ENCODE peak calls at places on chromosomes 6 and 20, in eight cellular contexts. S is choroid plexus epithelial cell, P is NCI-H446 treated with DMSO at 0.1 percent for 48 hours, T is HEK293T, X is HAP-1, U is ascending aorta, L is T follicular helper cell, R is cardiac fibroblast. V is an unnamed sample.

GRCh38 chr20:3106658-3107463 is 22.3 kb upstream of the AVP start:
- DNase-seq in R (no peak), X (no peak), S (no peak), P (no peak), L (no peak), T (no peak), U (no peak), V (no peak)

GRCh38 chr20:5996765-5997164 is 46.3 kb downstream of the MCM8 start:
- DNase-seq in R (no peak), L (no peak), S (no peak), P (no peak), X (no peak), U (no peak), T (no peak), V (no peak)

GRCh38 chr6:160039441-160039840 is 70.6 kb downstream of the IGF2R start:
- DNase-seq in U (no peak), S (no peak), T (no peak), R (no peak), P (no peak), L (no peak), X (no peak), V (no peak)

GRCh38 chr20:5864428-5864827 is 85.9 kb downstream of the TRMT6 start:
- DNase-seq in S (no peak), U (no peak), P (peak), R (no peak), X (no peak), T (no peak), L (no peak), V (peak)

GRCh38 chr6:39471954-39472659 is 149.6 kb upstream of the KCNK16 start:
- DNase-seq in T (no peak), P (no peak), R (no peak), L (no peak), S (no peak), X (no peak), U (no peak), V (no peak)

GRCh38 chr20:32784369-32785080 is 22.3 kb downstream of the DNMT3B start:
- DNase-seq in U (no peak), X (no peak), L (no peak), P (no peak), T (no peak), R (no peak), S (no peak), V (no peak)

GRCh38 chr6:10595731-10596664 is 74.8 kb downstream of the GCNT2 start:
- DNase-seq in X (peak), L (no peak), U (no peak), S (no peak), T (no peak), R (no peak), P (no peak), V (no peak)

GRCh38 chr20:33753763-33754162 is 22.0 kb downstream of the ZNF341 start:
- DNase-seq in S (peak), T (no peak), U (no peak), R (peak), L (no peak), P (no peak), X (no peak), V (no peak)

GRCh38 chr6:166440729-166441128 is 58.0 kb upstream of the MPC1 start:
- DNase-seq in P (no peak), U (no peak), X (no peak), L (no peak), R (no peak), S (no peak), T (no peak), V (no peak)

GRCh38 chr6:141259832-141260231 is 872.9 kb upstream of the GJE1 start:
- DNase-seq in L (no peak), U (no peak), R (no peak), X (no peak), P (no peak), T (no peak), S (no peak), V (no peak)

GRCh38 chr6:137724495-137725211 is 142.4 kb upstream of the TNFAIP3 start:
- DNase-seq in X (no peak), L (no peak), S (no peak), T (no peak), P (no peak), R (no peak), U (peak), V (peak)

GRCh38 chr20:52785678-52786077 is 186.5 kb upstream of the TSHZ2 start:
- DNase-seq in U (no peak), S (no peak), P (no peak), L (no peak), T (no peak), X (no peak), R (no peak), V (no peak)

GRCh38 chr20:25588491-25588890 is 3.2 kb upstream of the NINL start:
- DNase-seq in S (no peak), L (no peak), T (no peak), P (no peak), X (no peak), U (no peak), R (no peak), V (no peak)

GRCh38 chr6:160102956-160103824 is 18.4 kb upstream of the SLC22A1 start:
- DNase-seq in X (peak), R (peak), S (peak), L (no peak), U (peak), P (no peak), T (peak), V (no peak)

GRCh38 chr20:18287546-18287914 is 797 bp upstream of the ZNF133 start:
- DNase-seq in T (no peak), U (no peak), R (no peak), S (no peak), L (no peak), X (no peak), P (no peak), V (no peak)

GRCh38 chr20:1437222-1437904 is 29.3 kb downstream of the NSFL1C start:
- DNase-seq in U (peak), T (peak), X (peak), S (peak), P (peak), L (peak), R (peak), V (peak)

GRCh38 chr20:16622501-16622900 is 49.3 kb upstream of the KIF16B start:
- DNase-seq in T (no peak), S (no peak), X (no peak), U (no peak), R (no peak), L (no peak), P (no peak), V (no peak)

GRCh38 chr6:159966981-159967380 is 1.9 kb upstream of the IGF2R start:
- DNase-seq in T (no peak), R (no peak), L (no peak), U (no peak), S (no peak), X (no peak), P (no peak), V (no peak)

GRCh38 chr6:149933461-149933860 is 8.4 kb upstream of the ULBP2 start:
- DNase-seq in X (no peak), T (no peak), U (peak), S (no peak), L (no peak), P (no peak), R (no peak), V (no peak)

GRCh38 chr6:157648561-157648960 is 174.5 kb upstream of the SNX9 start:
- DNase-seq in P (no peak), R (no peak), T (no peak), L (no peak), X (no peak), U (no peak), S (no peak), V (no peak)

GRCh38 chr6:34301408-34301807 is 52.6 kb upstream of the SMIM29 start:
- DNase-seq in R (peak), L (no peak), P (peak), T (no peak), X (no peak), U (peak), S (peak), V (peak)

GRCh38 chr6:116556065-116556464 is 2.5 kb downstream of the CALHM4 start:
- DNase-seq in X (no peak), U (no peak), T (no peak), S (peak), P (no peak), R (peak), L (no peak), V (no peak)

GRCh38 chr6:41663558-41663957 is 25.3 kb downstream of the MDFI start:
- DNase-seq in L (no peak), S (no peak), R (no peak), U (no peak), X (no peak), P (no peak), T (no peak), V (no peak)

GRCh38 chr20:577167-577791 is 32.8 kb downstream of the TCF15 start:
- DNase-seq in L (no peak), P (no peak), U (no peak), R (peak), X (peak), S (no peak), T (peak), V (no peak)

GRCh38 chr6:111564482-111564945 is 41.2 kb downstream of the TRAF3IP2 start:
- DNase-seq in T (no peak), P (peak), U (peak), S (peak), L (no peak), R (peak), X (no peak), V (peak)

GRCh38 chr6:84411060-84411629 is 183.7 kb upstream of the CEP162 start:
- DNase-seq in X (no peak), L (no peak), R (peak), T (no peak), S (peak), U (peak), P (no peak), V (no peak)

GRCh38 chr6:170287371-170287876 is 3.5 kb downstream of the DLL1 start:
- DNase-seq in R (no peak), U (peak), L (no peak), X (no peak), T (no peak), P (no peak), S (no peak), V (no peak)

GRCh38 chr6:40586369-40586768 is 795 bp downstream of the LRFN2 start:
- DNase-seq in P (no peak), U (no peak), T (no peak), S (no peak), R (no peak), X (no peak), L (no peak), V (no peak)

GRCh38 chr6:127436578-127437110 is 22.5 kb downstream of the KIAA0408 start:
- DNase-seq in U (no peak), P (no peak), L (no peak), T (no peak), S (no peak), R (no peak), X (no peak), V (peak)

GRCh38 chr20:3483784-3484183 is 13.0 kb downstream of the ATRN start:
- DNase-seq in L (no peak), R (peak), U (no peak), X (no peak), T (no peak), S (peak), P (no peak), V (no peak)

GRCh38 chr6:81487489-81487888 is 265.0 kb downstream of the TENT5A start:
- DNase-seq in R (peak), L (no peak), S (peak), P (no peak), X (no peak), U (peak), T (no peak), V (no peak)

GRCh38 chr6:84709121-84709520 is 55.3 kb downstream of the TBX18 start:
- DNase-seq in T (no peak), S (no peak), R (no peak), X (no peak), P (no peak), U (no peak), L (no peak), V (no peak)

GRCh38 chr6:163626073-163626867 is 211.8 kb downstream of the QKI start:
- DNase-seq in L (no peak), T (no peak), P (no peak), R (peak), X (no peak), U (no peak), S (no peak), V (no peak)

GRCh38 chr6:41093729-41094128 is 21.0 kb downstream of the NFYA start:
- DNase-seq in L (no peak), P (no peak), X (no peak), T (no peak), U (no peak), S (peak), R (peak), V (no peak)

V was measured in gastrocnemius medialis.